ENCODE peak calls at places on chromosomes 4 and X, in nine cellular contexts. K is fibroblast of lung; C is effector memory CD4-positive, alpha-beta T cell; L is suprapubic skin; H is DND-41; S is PC-3; G is A673; Q is A549; M is tibial artery. R is an unnamed sample.

GRCh38 chrX:35382966-35383365 is 415.2 kb upstream of the MAGEB16 start:
- DNase-seq in G (no peak), C (no peak), S (no peak), Q (no peak), L (no peak), M (no peak), H (no peak), K (no peak), R (no peak)

GRCh38 chr4:149409186-149410056 is 406.2 kb downstream of the IQCM start:
- DNase-seq in H (no peak), S (peak; percentile 89), G (peak; percentile 88), L (peak; percentile 65), M (peak; percentile 19), Q (peak; percentile 0), C (no peak), K (peak; percentile 84), R (no peak)

GRCh38 chr4:1349359-1350168 is 2.6 kb downstream of the UVSSA start:
- DNase-seq in Q (no peak), K (no peak), M (no peak), C (no peak), H (no peak), S (no peak), L (no peak), G (no peak), R (no peak)

GRCh38 chrX:10677490-10677889 is 57.1 kb upstream of the MID1 start:
- DNase-seq in M (peak; percentile 42), G (no peak), Q (no peak), L (no peak), H (no peak), S (no peak), C (no peak), K (peak; percentile 27), R (no peak)

GRCh38 chr4:137674066-137674465 is 141.8 kb upstream of the PCDH18 start:
- DNase-seq in C (no peak), L (no peak), M (no peak), K (no peak), Q (no peak), S (peak; percentile 70), H (no peak), G (no peak), R (no peak)

GRCh38 chr4:147981305-147981704 is 249.4 kb downstream of the ARHGAP10 start:
- DNase-seq in S (no peak), C (no peak), M (no peak), H (no peak), L (no peak), K (peak; percentile 36), Q (no peak), G (no peak), R (no peak)

GRCh38 chr4:163598028-163598427 is 103.5 kb downstream of the TMA16 start:
- DNase-seq in S (no peak), C (no peak), G (no peak), Q (no peak), M (no peak), H (no peak), K (no peak), L (no peak), R (no peak)

GRCh38 chr4:99029852-99030251 is 34.3 kb downstream of the METAP1 start:
- DNase-seq in M (no peak), K (no peak), G (no peak), L (no peak), S (no peak), H (no peak), C (no peak), Q (no peak), R (no peak)

GRCh38 chrX:9351112-9351511 is 113.7 kb upstream of the TBL1X start:
- DNase-seq in M (no peak), K (no peak), H (no peak), S (no peak), L (no peak), C (no peak), G (no peak), Q (no peak), R (no peak)

GRCh38 chr4:38856046-38856445 is 571 bp downstream of the TLR6 start:
- DNase-seq in L (no peak), C (no peak), G (no peak), Q (no peak), M (no peak), K (no peak), H (peak; percentile 37), S (no peak), R (no peak)

GRCh38 chr4:16914208-16914607 is 15.8 kb upstream of the LDB2 start:
- DNase-seq in G (peak; percentile 72), S (no peak), K (peak; percentile 56), C (no peak), L (no peak), H (no peak), Q (no peak), M (no peak), R (no peak)

GRCh38 chr4:2795558-2796260 is 2.8 kb downstream of the SH3BP2 start:
- DNase-seq in K (no peak), Q (no peak), L (peak; percentile 77), H (no peak), C (no peak), G (no peak), S (no peak), M (peak; percentile 17), R (no peak)

GRCh38 chr4:2798399-2799301 is 5.8 kb downstream of the SH3BP2 start:
- DNase-seq in C (no peak), S (no peak), H (no peak), L (peak; percentile 89), K (peak; percentile 18), M (peak; percentile 74), Q (no peak), G (no peak), R (no peak)

GRCh38 chr4:2796261-2797187 is 3.6 kb downstream of the SH3BP2 start:
- DNase-seq in H (no peak), M (peak; percentile 39), Q (no peak), K (peak; percentile 47), C (no peak), G (no peak), L (peak; percentile 80), S (peak; percentile 58), R (no peak)

GRCh38 chr4:2799444-2799911 is 6.6 kb downstream of the SH3BP2 start:
- DNase-seq in C (no peak), Q (no peak), L (peak; percentile 69), M (peak; percentile 25), H (peak; percentile 26), S (no peak), G (no peak), K (no peak), R (no peak)

DNA sequence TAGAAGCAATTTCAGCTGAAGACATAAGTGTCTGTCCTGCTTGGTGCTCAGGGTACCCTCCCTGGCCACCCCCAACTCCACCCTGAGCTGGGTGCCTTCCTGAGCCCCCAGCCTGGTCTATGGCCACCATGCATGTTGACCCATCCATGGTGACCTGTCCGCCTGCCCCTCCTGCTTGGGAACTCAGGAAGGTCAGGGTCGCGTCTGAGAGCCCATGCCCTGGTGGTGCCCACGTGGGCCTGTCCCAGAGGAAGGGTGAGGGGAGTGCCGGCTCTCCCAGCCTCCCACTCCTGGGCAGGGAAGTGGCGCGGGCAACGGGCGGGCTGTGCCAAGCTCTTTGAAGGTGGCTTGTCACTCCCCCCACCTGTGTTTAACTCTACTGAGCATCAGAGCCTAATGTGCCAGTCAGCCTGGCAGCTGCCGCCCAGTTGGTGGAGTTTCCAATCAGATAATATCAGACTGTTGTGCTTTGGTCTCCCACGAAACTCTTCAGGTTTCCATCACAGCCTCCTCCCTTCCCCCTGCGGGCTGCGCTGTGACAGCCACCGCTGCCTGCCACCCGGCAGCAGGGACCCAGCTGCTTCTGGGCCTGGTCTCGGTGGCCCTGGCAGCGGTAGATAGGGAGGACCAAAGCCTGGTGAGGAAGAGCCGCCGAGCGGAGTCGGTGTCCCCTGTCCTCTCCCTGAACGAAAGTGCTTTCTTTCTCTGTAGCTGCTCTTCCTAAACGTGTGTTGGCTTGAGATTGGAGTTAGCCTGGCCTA is 4.8 kb downstream of the SH3BP2 start:
- DNase-seq in K (no peak), G (no peak), S (no peak), Q (no peak), L (peak; percentile 76), H (peak; percentile 48), C (peak; percentile 24), M (peak; percentile 19), R (no peak)
- H3K4me1 ChIP-seq in K (peaks cover 33% of the 10 kb centered on the region), G (peaks cover 26% of the 10 kb centered on the region), S (peaks cover 26% of the 10 kb centered on the region), Q (peaks cover 73% of the 10 kb centered on the region), L (peaks cover 94% of the 10 kb centered on the region), H (no peaks in the 10 kb centered on the region), C (peaks cover 62% of the 10 kb centered on the region), M (no peaks in the 10 kb centered on the region), R (peaks cover 97% of the 10 kb centered on the region)

GRCh38 chr4:40225497-40225896 is 28.7 kb downstream of the RHOH start:
- DNase-seq in M (no peak), K (no peak), H (no peak), Q (no peak), C (no peak), G (no peak), L (no peak), S (no peak), R (no peak)
- H3K27ac ChIP-seq in M (no peak overlapping the region), K (no peak overlapping the region), H (peak overlapping the region; percentile 24), Q (no peak overlapping the region), C (peak overlapping the region; percentile 59), G (peak overlapping the region; percentile 43), L (no peak overlapping the region), S (no peak overlapping the region), R (no peak overlapping the region)

DNA sequence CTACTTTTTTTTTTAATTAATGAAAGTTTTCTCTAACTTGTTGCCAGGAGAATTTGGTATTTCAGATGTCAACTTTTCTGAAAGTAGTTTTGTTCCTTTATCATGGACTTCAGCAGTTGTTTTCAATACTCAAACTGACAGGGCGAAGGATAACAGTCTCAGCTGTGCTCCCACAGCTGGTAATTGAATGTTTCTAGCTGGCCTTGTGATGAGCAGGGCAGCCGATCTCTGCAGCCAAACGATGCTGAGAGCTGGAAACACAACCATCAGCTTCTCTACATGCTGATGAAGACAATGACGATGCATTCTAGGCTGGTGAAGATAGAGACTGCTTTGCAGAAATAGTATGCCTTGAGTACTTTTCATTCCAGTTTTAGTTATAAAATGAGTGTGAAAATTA is 130.0 kb upstream of the MAP9 start:
- DNase-seq in G (no peak), L (no peak), Q (no peak), K (peak; percentile 48), H (no peak), M (no peak), S (no peak), C (no peak), R (no peak)
- H3K4me1 ChIP-seq in G (no peaks in the 10 kb centered on the region), L (no peaks in the 10 kb centered on the region), Q (no peaks in the 10 kb centered on the region), K (no peaks in the 10 kb centered on the region), H (peaks cover 10% of the 10 kb centered on the region), M (no peaks in the 10 kb centered on the region), S (no peaks in the 10 kb centered on the region), C (no peaks in the 10 kb centered on the region), R (peaks cover 17% of the 10 kb centered on the region)

GRCh38 chr4:53598901-53599300 is 7.6 kb upstream of the LNX1 start:
- DNase-seq in G (no peak), H (no peak), Q (no peak), M (no peak), S (no peak), K (no peak), C (no peak), L (no peak), R (peak; percentile 68)
- H3K27ac ChIP-seq in G (no peak overlapping the region), H (no peak overlapping the region), Q (no peak overlapping the region), M (no peak overlapping the region), S (no peak overlapping the region), K (no peak overlapping the region), C (no peak overlapping the region), L (no peak overlapping the region), R (no peak overlapping the region)

DNA sequence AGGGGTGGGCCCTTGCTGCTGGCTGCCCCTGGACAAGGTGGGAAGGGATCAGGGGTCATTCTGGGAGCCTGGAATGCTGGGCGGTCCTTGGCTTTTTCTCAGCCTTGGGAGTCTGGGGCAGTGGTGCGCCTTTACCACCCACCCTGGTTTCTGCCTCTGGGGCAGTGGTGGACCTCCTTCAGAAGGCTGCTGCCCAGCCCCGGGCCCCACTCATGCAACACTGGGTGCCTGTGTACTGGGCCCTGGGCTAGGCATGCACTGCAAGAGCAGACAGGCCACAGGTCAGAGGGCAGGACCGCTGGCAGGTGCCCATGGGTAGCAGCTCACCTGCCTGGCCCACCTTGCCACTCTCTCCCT is 4.3 kb downstream of the SH3BP2 start:
- DNase-seq in C (no peak), S (no peak), L (peak; percentile 64), H (no peak), G (no peak), M (peak; percentile 18), Q (no peak), K (no peak), R (no peak)
- H3K4me1 ChIP-seq in C (peaks cover 62% of the 10 kb centered on the region), S (peaks cover 26% of the 10 kb centered on the region), L (peaks cover 91% of the 10 kb centered on the region), H (no peaks in the 10 kb centered on the region), G (peaks cover 26% of the 10 kb centered on the region), M (no peaks in the 10 kb centered on the region), Q (peaks cover 73% of the 10 kb centered on the region), K (peaks cover 33% of the 10 kb centered on the region), R (peaks cover 92% of the 10 kb centered on the region)